ENCODE peak calls at places on chromosomes 16 and 17, in ten cellular contexts. One of them, this sample, is unnamed.

GRCh38 chr16:74480150-74481029 is 59.1 kb upstream of the CLEC18B start:
- DNase-seq in brain microvascular endothelial cell: no peak
- DNase-seq in bronchial epithelial cell: peak
- DNase-seq in A549: peak
- DNase-seq in fibroblast of lung: peak
- DNase-seq in epithelial cell of esophagus: peak
- DNase-seq in psoas muscle: peak
- DNase-seq in lower leg skin: no peak
- DNase-seq in left ventricle myocardium inferior: peak
- DNase-seq in A673: peak
- DNase-seq in this sample: peak

GRCh38 chr16:71738820-71739219 is 14.3 kb upstream of the PHLPP2 start:
- DNase-seq in brain microvascular endothelial cell: no peak
- DNase-seq in bronchial epithelial cell: no peak
- DNase-seq in A549: no peak
- DNase-seq in fibroblast of lung: no peak
- DNase-seq in epithelial cell of esophagus: no peak
- DNase-seq in psoas muscle: no peak
- DNase-seq in lower leg skin: no peak
- DNase-seq in left ventricle myocardium inferior: no peak
- DNase-seq in A673: no peak
- DNase-seq in this sample: no peak

GRCh38 chr17:62587554-62587953 is 39.9 kb upstream of the MRC2 start:
- DNase-seq in brain microvascular endothelial cell: no peak
- DNase-seq in bronchial epithelial cell: no peak
- DNase-seq in A549: no peak
- DNase-seq in fibroblast of lung: no peak
- DNase-seq in epithelial cell of esophagus: no peak
- DNase-seq in psoas muscle: no peak
- DNase-seq in lower leg skin: no peak
- DNase-seq in left ventricle myocardium inferior: no peak
- DNase-seq in A673: no peak
- DNase-seq in this sample: no peak

GRCh38 chr17:61410555-61411089 is 11.0 kb downstream of the TBX2 start:
- DNase-seq in brain microvascular endothelial cell: peak
- DNase-seq in bronchial epithelial cell: no peak
- DNase-seq in A549: no peak
- DNase-seq in fibroblast of lung: peak
- DNase-seq in epithelial cell of esophagus: peak
- DNase-seq in psoas muscle: peak
- DNase-seq in lower leg skin: peak
- DNase-seq in left ventricle myocardium inferior: peak
- DNase-seq in A673: peak
- DNase-seq in this sample: peak

GRCh38 chr16:90032664-90033346 is 13.5 kb upstream of the DBNDD1 start:
- DNase-seq in brain microvascular endothelial cell: no peak
- DNase-seq in bronchial epithelial cell: no peak
- DNase-seq in A549: no peak
- DNase-seq in fibroblast of lung: peak
- DNase-seq in epithelial cell of esophagus: no peak
- DNase-seq in psoas muscle: no peak
- DNase-seq in lower leg skin: no peak
- DNase-seq in left ventricle myocardium inferior: no peak
- DNase-seq in A673: peak
- DNase-seq in this sample: peak

GRCh38 chr17:74429604-74430384 is 2.1 kb upstream of the GPRC5C start:
- DNase-seq in brain microvascular endothelial cell: no peak
- DNase-seq in bronchial epithelial cell: peak
- DNase-seq in A549: no peak
- DNase-seq in fibroblast of lung: no peak
- DNase-seq in epithelial cell of esophagus: no peak
- DNase-seq in psoas muscle: no peak
- DNase-seq in lower leg skin: no peak
- DNase-seq in left ventricle myocardium inferior: no peak
- DNase-seq in A673: no peak
- DNase-seq in this sample: no peak

GRCh38 chr16:85421338-85422123 is 191.6 kb upstream of the GSE1 start:
- DNase-seq in brain microvascular endothelial cell: no peak
- DNase-seq in bronchial epithelial cell: no peak
- DNase-seq in A549: no peak
- DNase-seq in fibroblast of lung: no peak
- DNase-seq in epithelial cell of esophagus: no peak
- DNase-seq in psoas muscle: no peak
- DNase-seq in lower leg skin: no peak
- DNase-seq in left ventricle myocardium inferior: peak
- DNase-seq in A673: no peak
- DNase-seq in this sample: no peak

GRCh38 chr16:6232060-6232459 is 1100.6 kb upstream of the RBFOX1 start:
- DNase-seq in brain microvascular endothelial cell: no peak
- DNase-seq in bronchial epithelial cell: no peak
- DNase-seq in A549: no peak
- DNase-seq in fibroblast of lung: no peak
- DNase-seq in epithelial cell of esophagus: no peak
- DNase-seq in psoas muscle: no peak
- DNase-seq in lower leg skin: no peak
- DNase-seq in left ventricle myocardium inferior: no peak
- DNase-seq in A673: peak
- DNase-seq in this sample: no peak

GRCh38 chr17:60439501-60439900 is 17.2 kb downstream of the CHCT1 start:
- DNase-seq in brain microvascular endothelial cell: no peak
- DNase-seq in bronchial epithelial cell: peak
- DNase-seq in A549: no peak
- DNase-seq in fibroblast of lung: peak
- DNase-seq in epithelial cell of esophagus: peak
- DNase-seq in psoas muscle: no peak
- DNase-seq in lower leg skin: no peak
- DNase-seq in left ventricle myocardium inferior: no peak
- DNase-seq in A673: peak
- DNase-seq in this sample: peak

GRCh38 chr17:73465130-73465529 is 153.3 kb upstream of the CDC42EP4 start:
- DNase-seq in brain microvascular endothelial cell: no peak
- DNase-seq in bronchial epithelial cell: no peak
- DNase-seq in A549: no peak
- DNase-seq in fibroblast of lung: no peak
- DNase-seq in epithelial cell of esophagus: no peak
- DNase-seq in psoas muscle: no peak
- DNase-seq in lower leg skin: no peak
- DNase-seq in left ventricle myocardium inferior: no peak
- DNase-seq in A673: peak
- DNase-seq in this sample: no peak

DNA sequence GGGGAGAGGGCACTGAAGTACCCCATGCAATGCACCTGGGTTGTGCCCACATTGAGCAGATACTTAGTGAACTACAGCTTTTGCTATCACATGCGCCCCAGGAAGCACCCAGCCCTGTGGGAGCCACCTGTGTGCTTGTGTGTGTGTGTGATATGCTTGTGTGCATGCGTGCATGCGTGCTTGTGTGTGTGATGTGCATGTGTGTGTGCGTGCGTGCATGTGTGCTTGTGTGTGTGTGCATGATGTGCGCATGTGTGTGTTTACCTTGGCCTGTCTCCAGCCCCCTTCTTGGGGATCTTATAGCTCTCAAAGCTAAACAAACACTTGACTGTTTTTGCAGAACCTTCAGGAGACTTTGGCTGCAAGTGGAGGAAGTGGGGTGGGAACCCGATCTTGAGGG is 841 bp downstream of the C16orf89 start:
- DNase-seq in brain microvascular endothelial cell: peak
- DNase-seq in bronchial epithelial cell: peak
- DNase-seq in A549: no peak
- DNase-seq in fibroblast of lung: no peak
- DNase-seq in epithelial cell of esophagus: no peak
- DNase-seq in psoas muscle: no peak
- DNase-seq in lower leg skin: no peak
- DNase-seq in left ventricle myocardium inferior: no peak
- DNase-seq in A673: no peak
- DNase-seq in this sample: no peak
- H3K4me3 ChIP-seq in brain microvascular endothelial cell: no peak
- H3K4me3 ChIP-seq in bronchial epithelial cell: no peak
- H3K4me3 ChIP-seq in A549: no peak
- H3K4me3 ChIP-seq in fibroblast of lung: no peak
- H3K4me3 ChIP-seq in epithelial cell of esophagus: no peak
- H3K4me3 ChIP-seq in psoas muscle: no peak
- H3K4me3 ChIP-seq in lower leg skin: no peak
- H3K4me3 ChIP-seq in left ventricle myocardium inferior: no peak
- H3K4me3 ChIP-seq in A673: no peak
- H3K4me3 ChIP-seq in this sample: no peak

DNA sequence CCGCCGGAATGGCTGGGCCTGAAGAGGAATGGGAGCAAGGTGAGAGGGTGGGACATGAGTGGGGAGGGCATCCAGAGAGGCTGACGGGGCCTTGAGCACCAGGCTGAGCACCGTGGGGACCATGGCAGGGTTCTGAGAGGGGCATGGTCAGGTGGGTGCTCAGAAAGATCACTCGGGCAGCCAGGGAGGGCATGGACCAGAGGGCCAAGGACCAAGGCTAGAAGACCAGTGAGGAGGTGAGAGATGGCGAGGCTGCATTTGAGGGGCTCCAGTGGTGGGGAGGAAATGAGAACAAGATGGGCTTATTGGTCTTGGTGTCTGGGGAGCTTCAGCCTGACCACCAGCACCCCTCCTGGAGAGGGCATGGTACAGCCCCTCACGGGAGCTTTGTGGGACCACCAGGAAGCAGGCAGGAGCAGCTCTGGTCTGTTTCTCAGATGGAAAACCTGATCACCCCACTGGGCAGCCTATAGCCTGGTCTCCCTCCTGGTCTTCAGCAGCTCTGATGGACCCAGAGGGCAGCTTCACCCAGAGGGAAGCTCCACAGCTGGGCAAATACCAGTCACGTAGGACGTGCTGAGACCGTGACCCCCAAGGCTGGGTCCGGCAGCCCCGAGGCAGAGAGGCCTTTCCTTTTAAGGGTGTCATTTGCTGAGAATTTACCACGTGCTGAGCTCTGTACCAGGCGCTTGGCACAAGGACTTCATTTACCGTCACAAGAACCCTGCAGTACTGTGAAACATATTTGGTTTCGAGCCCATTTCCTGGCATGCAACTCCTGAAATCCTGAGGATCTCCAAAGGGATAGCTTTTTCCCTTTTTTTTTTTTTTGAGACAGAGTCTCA is 11.4 kb upstream of the NCBP3 start:
- DNase-seq in brain microvascular endothelial cell: no peak
- DNase-seq in bronchial epithelial cell: no peak
- DNase-seq in A549: no peak
- DNase-seq in fibroblast of lung: no peak
- DNase-seq in epithelial cell of esophagus: no peak
- DNase-seq in psoas muscle: no peak
- DNase-seq in lower leg skin: no peak
- DNase-seq in left ventricle myocardium inferior: no peak
- DNase-seq in A673: no peak
- DNase-seq in this sample: peak
- TF ChIP-seq CTCF in brain microvascular endothelial cell: no peak
- TF ChIP-seq CTCF in bronchial epithelial cell: no peak
- TF ChIP-seq CTCF in A549: no peak
- TF ChIP-seq CTCF in fibroblast of lung: no peak
- TF ChIP-seq CTCF in epithelial cell of esophagus: no peak
- TF ChIP-seq CTCF in psoas muscle: no peak
- TF ChIP-seq CTCF in lower leg skin: no peak
- TF ChIP-seq CTCF in left ventricle myocardium inferior: no peak
- TF ChIP-seq CTCF in A673: no peak
- TF ChIP-seq CTCF in this sample: no peak

GRCh38 chr17:38564254-38564605 is 41.5 kb downstream of the SRCIN1 start:
- DNase-seq in brain microvascular endothelial cell: no peak
- DNase-seq in bronchial epithelial cell: no peak
- DNase-seq in A549: no peak
- DNase-seq in fibroblast of lung: no peak
- DNase-seq in epithelial cell of esophagus: no peak
- DNase-seq in psoas muscle: no peak
- DNase-seq in lower leg skin: no peak
- DNase-seq in left ventricle myocardium inferior: no peak
- DNase-seq in A673: no peak
- DNase-seq in this sample: no peak

GRCh38 chr17:38562215-38562569 is 43.6 kb downstream of the SRCIN1 start:
- DNase-seq in brain microvascular endothelial cell: no peak
- DNase-seq in bronchial epithelial cell: no peak
- DNase-seq in A549: no peak
- DNase-seq in fibroblast of lung: no peak
- DNase-seq in epithelial cell of esophagus: no peak
- DNase-seq in psoas muscle: no peak
- DNase-seq in lower leg skin: no peak
- DNase-seq in left ventricle myocardium inferior: no peak
- DNase-seq in A673: no peak
- DNase-seq in this sample: no peak

GRCh38 chr17:38563362-38564253 is 42.1 kb downstream of the SRCIN1 start:
- DNase-seq in brain microvascular endothelial cell: no peak
- DNase-seq in bronchial epithelial cell: no peak
- DNase-seq in A549: no peak
- DNase-seq in fibroblast of lung: no peak
- DNase-seq in epithelial cell of esophagus: no peak
- DNase-seq in psoas muscle: no peak
- DNase-seq in lower leg skin: no peak
- DNase-seq in left ventricle myocardium inferior: no peak
- DNase-seq in A673: no peak
- DNase-seq in this sample: no peak

GRCh38 chr17:38561416-38562214 is 44.1 kb downstream of the SRCIN1 start:
- DNase-seq in brain microvascular endothelial cell: no peak
- DNase-seq in bronchial epithelial cell: no peak
- DNase-seq in A549: no peak
- DNase-seq in fibroblast of lung: no peak
- DNase-seq in epithelial cell of esophagus: no peak
- DNase-seq in psoas muscle: no peak
- DNase-seq in lower leg skin: no peak
- DNase-seq in left ventricle myocardium inferior: no peak
- DNase-seq in A673: no peak
- DNase-seq in this sample: no peak

GRCh38 chr17:38562903-38563302 is 42.8 kb downstream of the SRCIN1 start:
- DNase-seq in brain microvascular endothelial cell: no peak
- DNase-seq in bronchial epithelial cell: no peak
- DNase-seq in A549: no peak
- DNase-seq in fibroblast of lung: no peak
- DNase-seq in epithelial cell of esophagus: no peak
- DNase-seq in psoas muscle: no peak
- DNase-seq in lower leg skin: no peak
- DNase-seq in left ventricle myocardium inferior: no peak
- DNase-seq in A673: no peak
- DNase-seq in this sample: no peak
- H3K4me3 ChIP-seq in brain microvascular endothelial cell: no peak
- H3K4me3 ChIP-seq in bronchial epithelial cell: no peak
- H3K4me3 ChIP-seq in A549: no peak
- H3K4me3 ChIP-seq in fibroblast of lung: no peak
- H3K4me3 ChIP-seq in epithelial cell of esophagus: no peak
- H3K4me3 ChIP-seq in psoas muscle: no peak
- H3K4me3 ChIP-seq in lower leg skin: no peak
- H3K4me3 ChIP-seq in left ventricle myocardium inferior: no peak
- H3K4me3 ChIP-seq in A673: no peak
- H3K4me3 ChIP-seq in this sample: no peak

DNA sequence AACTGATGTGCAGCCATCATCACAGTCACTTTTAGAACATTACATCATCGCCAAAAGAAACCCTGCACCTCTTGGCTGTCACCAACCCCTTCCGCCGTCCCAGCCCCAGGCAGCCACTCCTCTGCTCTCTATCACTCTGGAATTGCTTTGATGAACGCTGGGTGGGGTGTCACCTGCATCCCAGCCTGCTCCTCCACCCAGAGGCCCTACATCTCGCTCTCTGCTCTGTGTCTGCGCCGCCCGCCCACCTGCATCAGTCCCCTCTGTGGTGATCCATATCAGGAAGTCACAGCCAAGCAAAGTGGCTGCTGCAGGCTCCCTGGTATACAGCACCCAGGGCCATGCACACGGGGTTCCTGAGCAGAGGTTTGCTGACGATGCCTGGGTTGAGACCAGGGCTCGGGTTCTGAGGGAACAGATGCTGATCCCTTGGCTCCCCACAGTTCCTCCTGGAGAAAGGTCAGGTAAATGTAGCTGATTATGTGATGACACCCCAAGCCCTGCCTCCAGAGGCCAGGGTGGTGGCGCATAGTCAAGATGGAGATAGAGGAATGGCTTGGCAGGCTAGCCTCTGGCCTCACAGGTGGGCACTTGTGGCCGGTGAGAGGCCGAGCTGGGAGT is 30.9 kb downstream of the MPRIP start:
- DNase-seq in brain microvascular endothelial cell: no peak
- DNase-seq in bronchial epithelial cell: no peak
- DNase-seq in A549: no peak
- DNase-seq in fibroblast of lung: no peak
- DNase-seq in epithelial cell of esophagus: no peak
- DNase-seq in psoas muscle: no peak
- DNase-seq in lower leg skin: peak
- DNase-seq in left ventricle myocardium inferior: no peak
- DNase-seq in A673: no peak
- DNase-seq in this sample: no peak
- TF ChIP-seq CTCF in brain microvascular endothelial cell: no peak
- TF ChIP-seq CTCF in bronchial epithelial cell: no peak
- TF ChIP-seq CTCF in A549: no peak
- TF ChIP-seq CTCF in fibroblast of lung: no peak
- TF ChIP-seq CTCF in epithelial cell of esophagus: no peak
- TF ChIP-seq CTCF in psoas muscle: no peak
- TF ChIP-seq CTCF in lower leg skin: no peak
- TF ChIP-seq CTCF in left ventricle myocardium inferior: no peak
- TF ChIP-seq CTCF in A673: no peak
- TF ChIP-seq CTCF in this sample: no peak